ENCODE peak calls at places on chromosomes 7 and 10, in six cellular contexts. H is heart left ventricle, Z is hepatocyte, L is cardiac muscle cell, K is AG04450, A is sigmoid colon. B is an unnamed sample.

GRCh38 chr10:71819985-71820384 is 31.1 kb downstream of the PSAP start:
- DNase-seq in H (no peak), Z (no peak), L (no peak), K (no peak), A (no peak), B (no peak)

GRCh38 chr7:34143397-34143796 is 238.1 kb downstream of the BMPER start:
- DNase-seq in H (no peak), Z (no peak), L (no peak), K (no peak), A (no peak), B (peak)

GRCh38 chr7:18520450-18521235 is 25.1 kb downstream of the HDAC9 start:
- DNase-seq in H (no peak), Z (no peak), L (no peak), K (no peak), A (no peak), B (no peak)

GRCh38 chr10:34967411-34967880 is 122.7 kb downstream of the CUL2 start:
- DNase-seq in H (peak), Z (peak), L (no peak), K (no peak), A (no peak), B (peak)

GRCh38 chr7:147492621-147493020 is 1097.9 kb upstream of the C7orf33 start:
- DNase-seq in H (no peak), Z (no peak), L (no peak), K (no peak), A (no peak), B (peak)

GRCh38 chr7:106774768-106775551 is 90.1 kb upstream of the PIK3CG start:
- DNase-seq in H (no peak), Z (no peak), L (no peak), K (no peak), A (no peak), B (no peak)

GRCh38 chr7:64463636-64464375 is 99.1 kb downstream of the ZNF680 start:
- DNase-seq in H (peak), Z (no peak), L (no peak), K (no peak), A (peak), B (peak)

GRCh38 chr7:34070486-34071323 is 165.4 kb downstream of the BMPER start:
- DNase-seq in H (no peak), Z (no peak), L (no peak), K (no peak), A (no peak), B (no peak)

GRCh38 chr10:70166394-70166793 is 3.9 kb downstream of the SAR1A start:
- DNase-seq in H (no peak), Z (no peak), L (no peak), K (no peak), A (no peak), B (no peak)

GRCh38 chr10:526651-527312 is 162.7 kb downstream of the DIP2C start:
- DNase-seq in H (no peak), Z (no peak), L (no peak), K (no peak), A (peak), B (no peak)

GRCh38 chr7:98974205-98974604 is 95.9 kb downstream of the TRRAP start:
- DNase-seq in H (no peak), Z (no peak), L (no peak), K (no peak), A (no peak), B (no peak)

GRCh38 chr7:1884583-1885350 is 214.7 kb downstream of the ELFN1 start:
- DNase-seq in H (no peak), Z (no peak), L (no peak), K (no peak), A (no peak), B (no peak)

GRCh38 chr10:77341055-77341454 is 296.6 kb downstream of the KCNMA1 start:
- DNase-seq in H (no peak), Z (no peak), L (no peak), K (no peak), A (no peak), B (no peak)

GRCh38 chr10:89741126-89741762 is 39.9 kb downstream of the KIF20B start:
- DNase-seq in H (no peak), Z (no peak), L (no peak), K (no peak), A (no peak), B (no peak)

GRCh38 chr10:93503075-93503474 is 6.7 kb downstream of the CEP55 start:
- DNase-seq in H (no peak), Z (no peak), L (peak), K (no peak), A (no peak), B (no peak)

GRCh38 chr7:3134715-3135114 is 91.0 kb upstream of the CARD11 start:
- DNase-seq in H (no peak), Z (no peak), L (no peak), K (no peak), A (no peak), B (no peak)

GRCh38 chr7:151168022-151168786 is 710 bp upstream of the GBX1 start:
- DNase-seq in H (peak), Z (peak), L (peak), K (no peak), A (no peak), B (no peak)

GRCh38 chr10:58177362-58177947 is 90.2 kb downstream of the IPMK start:
- DNase-seq in H (no peak), Z (peak), L (peak), K (no peak), A (no peak), B (no peak)

GRCh38 chr7:76364198-76364584 is 5.4 kb upstream of the YWHAG start:
- DNase-seq in H (no peak), Z (no peak), L (no peak), K (no peak), A (peak), B (no peak)

GRCh38 chr10:86100581-86101061 is 266.0 kb downstream of the GRID1 start:
- DNase-seq in H (no peak), Z (peak), L (peak), K (no peak), A (no peak), B (no peak)

GRCh38 chr10:107814865-107815487 is 650.5 kb upstream of the SORCS1 start:
- DNase-seq in H (no peak), Z (peak), L (peak), K (no peak), A (peak), B (peak)

GRCh38 chr10:46307281-46308112 is 20.7 kb downstream of the ANTXRL start:
- DNase-seq in H (peak), Z (no peak), L (no peak), K (no peak), A (peak), B (no peak)

GRCh38 chr10:46304671-46305429 is 18.1 kb downstream of the ANTXRL start:
- DNase-seq in H (peak), Z (no peak), L (no peak), K (no peak), A (peak), B (no peak)

GRCh38 chr10:46306550-46307184 is 19.9 kb downstream of the ANTXRL start:
- DNase-seq in H (peak), Z (no peak), L (no peak), K (no peak), A (peak), B (no peak)

GRCh38 chr10:46305986-46306385 is 19.2 kb downstream of the ANTXRL start:
- DNase-seq in H (peak), Z (no peak), L (no peak), K (no peak), A (no peak), B (no peak)

GRCh38 chr10:46305430-46305808 is 18.6 kb downstream of the ANTXRL start:
- DNase-seq in H (no peak), Z (no peak), L (no peak), K (no peak), A (peak), B (no peak)
- TF ChIP-seq CTCF in H (no peak), Z (no peak), L (no peak), K (no peak), A (no peak), B (no peak)

GRCh38 chr7:87106974-87107612 is 45.2 kb upstream of the DMTF1 start:
- DNase-seq in H (no peak), Z (no peak), L (no peak), K (no peak), A (no peak), B (no peak)
- H3K4me3 ChIP-seq in H (no peak), Z (no peak), L (no peak), K (no peak), A (no peak), B (no peak)

DNA sequence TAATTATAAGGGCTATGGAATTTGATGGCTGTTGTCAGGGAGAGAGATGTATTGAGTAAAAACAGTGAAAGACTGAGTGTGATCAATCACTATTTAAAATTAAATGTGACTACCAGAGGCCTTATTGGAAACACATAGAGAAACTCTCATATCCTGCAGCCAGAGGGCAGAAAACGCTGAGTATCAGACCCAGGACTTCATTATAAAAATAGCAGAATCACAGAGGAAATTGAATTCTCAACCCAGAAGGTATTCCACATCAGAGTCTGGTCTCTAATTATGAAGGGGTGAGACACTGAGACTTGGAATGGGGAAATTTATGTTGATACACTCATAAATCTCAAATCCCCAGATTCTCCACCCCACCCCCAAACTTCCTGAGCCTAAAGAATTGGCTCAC is 69.5 kb upstream of the IL6 start:
- DNase-seq in H (no peak), Z (no peak), L (no peak), K (no peak), A (no peak), B (no peak)
- TF ChIP-seq CTCF in H (no peak), Z (no peak), L (no peak), K (peak), A (no peak), B (peak)

DNA sequence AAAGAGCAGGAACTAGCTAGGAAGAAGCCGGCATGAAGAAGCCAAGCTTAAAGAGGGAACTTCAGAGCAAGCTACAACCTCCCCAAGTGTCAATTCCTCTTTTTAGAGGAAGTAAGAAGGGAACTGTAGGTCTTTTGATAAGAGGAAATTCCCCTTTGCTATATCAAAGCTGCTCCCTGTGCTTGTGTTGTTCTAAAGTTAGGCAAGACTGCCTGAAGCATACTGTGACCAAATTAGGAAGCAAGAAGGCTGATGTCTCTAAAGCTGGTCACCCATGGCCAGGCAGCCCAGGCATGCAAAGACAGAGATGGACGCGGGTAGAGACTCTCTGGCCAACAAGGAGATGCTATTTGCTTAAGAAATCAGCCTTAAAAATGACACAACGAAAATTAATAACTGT is 87.9 kb downstream of the RNF216 start:
- DNase-seq in H (no peak), Z (no peak), L (peak), K (no peak), A (peak), B (no peak)
- H3K4me3 ChIP-seq in H (no peak), Z (no peak), L (no peak), K (peak), A (peak), B (no peak)

DNA sequence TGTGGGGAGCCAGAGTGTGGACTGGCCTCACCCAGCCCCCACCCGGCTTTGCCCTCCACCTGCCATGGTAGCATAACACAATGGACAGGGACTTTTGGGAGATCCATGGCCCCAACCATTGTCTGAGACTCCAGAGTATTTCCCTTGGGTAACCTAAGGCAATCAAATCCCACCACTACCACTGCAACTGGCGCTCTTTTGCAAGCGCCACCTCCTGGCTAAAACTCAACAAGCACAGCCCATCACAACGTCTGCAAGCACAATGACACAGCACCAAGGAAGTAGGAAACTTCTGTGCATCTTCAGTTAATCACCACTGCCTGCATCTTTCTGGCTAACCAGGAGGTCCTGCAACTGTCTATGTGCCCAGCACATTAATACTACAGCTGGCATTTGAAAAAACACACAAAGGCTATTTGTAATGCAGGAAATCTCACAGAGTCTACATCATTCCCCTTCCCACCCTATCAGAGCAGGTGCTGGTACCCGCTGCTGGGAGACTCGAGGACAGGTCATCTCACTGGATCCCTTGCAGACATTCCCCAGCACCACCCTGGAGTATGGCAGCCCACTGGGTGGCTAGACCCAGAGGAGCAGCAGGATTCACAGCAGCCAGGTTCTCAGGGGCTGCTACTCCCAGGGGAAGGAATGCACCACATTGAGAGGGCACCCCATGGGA is 27.7 kb downstream of the ANKRD26 start:
- DNase-seq in H (no peak), Z (no peak), L (no peak), K (no peak), A (no peak), B (no peak)
- TF ChIP-seq CTCF in H (no peak), Z (no peak), L (no peak), K (no peak), A (no peak), B (no peak)

B was measured in AG09309.